ENCODE peak calls at places on chromosomes 13 and 19, in four cellular contexts. Q, K, C and F are unnamed samples.

GRCh38 chr19:2016041-2016807 is 710 bp upstream of the BTBD2 start:
- DNase-seq in Q (peak; percentile 89), K (peak; percentile 79), C (peak; percentile 81), F (no peak)

GRCh38 chr13:50892162-50892944 is 17.2 kb upstream of the RNASEH2B start:
- DNase-seq in Q (no peak), K (no peak), C (no peak), F (no peak)

GRCh38 chr13:59266478-59267063 is 897.2 kb downstream of the DIAPH3 start:
- DNase-seq in Q (no peak), K (no peak), C (no peak), F (no peak)

GRCh38 chr13:19838726-19839342 is 24.6 kb downstream of the ZMYM5 start:
- DNase-seq in Q (no peak), K (no peak), C (no peak), F (no peak)

GRCh38 chr13:50969691-50970090 is 60.1 kb downstream of the RNASEH2B start:
- DNase-seq in Q (no peak), K (no peak), C (no peak), F (no peak)

GRCh38 chr19:50255115-50255514 is 51.7 kb downstream of the MYH14 start:
- DNase-seq in Q (no peak), K (no peak), C (no peak), F (no peak)

GRCh38 chr13:79837741-79838450 is 356.9 kb downstream of the NDFIP2 start:
- DNase-seq in Q (no peak), K (no peak), C (no peak), F (no peak)

GRCh38 chr19:16366433-16367268 is 42.0 kb downstream of the KLF2 start:
- DNase-seq in Q (peak; percentile 65), K (peak; percentile 66), C (peak; percentile 44), F (no peak)

GRCh38 chr13:62320731-62321130 is 905.1 kb upstream of the PCDH20 start:
- DNase-seq in Q (no peak), K (no peak), C (no peak), F (no peak)

GRCh38 chr19:15998166-15998565 is 49.4 kb downstream of the OR10H4 start:
- DNase-seq in Q (no peak), K (no peak), C (no peak), F (no peak)

GRCh38 chr19:35757231-35757748 is 461 bp upstream of the HSPB6 start:
- DNase-seq in Q (peak; percentile 97), K (peak; percentile 91), C (peak; percentile 98), F (peak; percentile 32)

GRCh38 chr19:14174883-14175282 is 31.1 kb downstream of the ADGRL1 start:
- DNase-seq in Q (no peak), K (no peak), C (no peak), F (no peak)

GRCh38 chr19:40600086-40600917 is 867 bp upstream of the LTBP4 start:
- DNase-seq in Q (peak; percentile 64), K (no peak), C (peak; percentile 69), F (no peak)

GRCh38 chr13:113243847-113244246 is 34.4 kb downstream of the CUL4A start:
- DNase-seq in Q (no peak), K (no peak), C (no peak), F (no peak)

GRCh38 chr13:30898721-30899188 is 7.3 kb upstream of the MEDAG start:
- DNase-seq in Q (no peak), K (no peak), C (no peak), F (peak; percentile 23)

GRCh38 chr13:44410328-44410859 is 36.8 kb downstream of the SERP2 start:
- DNase-seq in Q (no peak), K (no peak), C (no peak), F (no peak)

GRCh38 chr13:97627566-97627965 is 193.6 kb downstream of the RAP2A start:
- DNase-seq in Q (peak; percentile 79), K (peak; percentile 54), C (no peak), F (no peak)

GRCh38 chr19:18122860-18123795 is 25.6 kb downstream of the MAST3 start:
- DNase-seq in Q (no peak), K (no peak), C (no peak), F (peak; percentile 46)

GRCh38 chr13:44243198-44243852 is 130.3 kb upstream of the SERP2 start:
- DNase-seq in Q (peak; percentile 67), K (no peak), C (no peak), F (peak; percentile 62)

GRCh38 chr19:7705387-7706187 is 3.7 kb upstream of the FCER2 start:
- DNase-seq in Q (peak; percentile 63), K (peak; percentile 21), C (no peak), F (no peak)

DNA sequence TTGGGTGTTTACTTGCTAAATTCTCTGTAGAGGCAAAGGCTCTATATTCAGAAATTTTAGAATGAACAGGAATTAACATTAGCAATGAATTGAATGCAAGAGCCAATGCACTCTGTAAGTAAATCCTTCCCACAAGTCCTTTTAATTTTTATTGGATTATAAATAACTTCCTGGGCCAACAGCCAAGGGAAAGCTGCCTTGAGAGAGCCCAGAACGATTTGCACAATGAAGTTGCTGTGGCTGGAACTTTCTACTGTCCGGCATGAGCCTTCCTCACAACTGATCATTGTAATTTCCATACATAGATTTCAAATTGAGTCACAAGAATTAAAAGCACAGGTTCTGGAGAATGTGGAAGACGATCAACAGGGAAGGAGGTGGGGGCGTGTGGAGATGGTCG is 110.5 kb downstream of the SOX1 start:
- DNase-seq in Q (no peak), K (no peak), C (no peak), F (no peak)
- TF ChIP-seq CTCF in Q (no peak), K (no peak), C (no peak), F (no peak)

GRCh38 chr19:31074751-31075150 is 274.5 kb downstream of the TSHZ3 start:
- DNase-seq in Q (no peak), K (no peak), C (no peak), F (no peak)
- TF ChIP-seq CTCF in Q (no peak), K (no peak), C (no peak), F (no peak)

GRCh38 chr19:53828531-53828930 is 4.4 kb upstream of the NLRP12 start:
- DNase-seq in Q (no peak), K (no peak), C (no peak), F (no peak)

GRCh38 chr19:53818756-53819155 is 5.4 kb downstream of the NLRP12 start:
- DNase-seq in Q (no peak), K (no peak), C (no peak), F (no peak)

GRCh38 chr19:53824134-53824611 is at the start of gene NLRP12:
- DNase-seq in Q (peak; percentile 49), K (no peak), C (no peak), F (no peak)

DNA sequence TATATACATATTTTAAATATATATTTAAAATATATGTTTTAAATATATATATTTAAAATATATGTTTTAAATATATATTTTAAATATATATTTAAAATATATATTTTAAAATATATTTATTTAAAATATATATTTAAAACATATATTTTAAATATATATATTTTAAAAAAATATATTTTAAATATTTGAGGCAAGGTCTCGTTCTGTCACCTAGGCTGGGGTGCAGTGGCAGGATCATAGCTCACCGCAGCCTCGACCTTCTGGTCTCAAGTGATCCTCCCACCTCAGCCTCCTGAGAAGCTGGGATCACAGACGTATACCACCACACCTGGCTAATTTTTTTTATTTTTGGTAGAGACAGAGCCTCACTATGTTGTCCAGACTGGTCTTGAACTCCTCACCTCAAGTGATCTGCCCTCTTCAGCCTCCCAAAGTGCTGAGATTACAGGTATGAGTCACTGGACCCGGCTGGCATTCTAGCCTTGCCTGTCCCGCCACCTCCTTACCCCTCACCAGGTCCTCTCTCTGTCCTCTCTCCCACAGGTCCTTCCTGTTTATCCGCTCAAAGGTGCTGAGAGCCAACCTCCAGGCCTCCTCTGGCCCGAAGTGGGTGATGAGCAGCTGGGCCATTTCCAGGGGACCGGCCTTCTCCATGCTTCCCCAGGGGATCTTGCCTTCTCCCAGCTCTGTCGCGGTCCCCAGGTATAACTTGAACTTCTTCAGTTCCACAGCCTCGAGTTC is 564 bp downstream of the NLRP12 start:
- DNase-seq in Q (no peak), K (no peak), C (no peak), F (no peak)
- TF ChIP-seq CTCF in Q (no peak), K (no peak), C (no peak), F (no peak)

GRCh38 chr19:43422689-43423066 is 8.0 kb downstream of the TEX101 start:
- DNase-seq in Q (no peak), K (no peak), C (no peak), F (no peak)

GRCh38 chr19:43422000-43422688 is 7.5 kb downstream of the TEX101 start:
- DNase-seq in Q (no peak), K (no peak), C (no peak), F (no peak)

GRCh38 chr19:43423779-43424178 is 9.1 kb downstream of the TEX101 start:
- DNase-seq in Q (no peak), K (no peak), C (no peak), F (no peak)

GRCh38 chr19:43429395-43429794 is 14.7 kb downstream of the TEX101 start:
- DNase-seq in Q (no peak), K (no peak), C (no peak), F (no peak)

DNA sequence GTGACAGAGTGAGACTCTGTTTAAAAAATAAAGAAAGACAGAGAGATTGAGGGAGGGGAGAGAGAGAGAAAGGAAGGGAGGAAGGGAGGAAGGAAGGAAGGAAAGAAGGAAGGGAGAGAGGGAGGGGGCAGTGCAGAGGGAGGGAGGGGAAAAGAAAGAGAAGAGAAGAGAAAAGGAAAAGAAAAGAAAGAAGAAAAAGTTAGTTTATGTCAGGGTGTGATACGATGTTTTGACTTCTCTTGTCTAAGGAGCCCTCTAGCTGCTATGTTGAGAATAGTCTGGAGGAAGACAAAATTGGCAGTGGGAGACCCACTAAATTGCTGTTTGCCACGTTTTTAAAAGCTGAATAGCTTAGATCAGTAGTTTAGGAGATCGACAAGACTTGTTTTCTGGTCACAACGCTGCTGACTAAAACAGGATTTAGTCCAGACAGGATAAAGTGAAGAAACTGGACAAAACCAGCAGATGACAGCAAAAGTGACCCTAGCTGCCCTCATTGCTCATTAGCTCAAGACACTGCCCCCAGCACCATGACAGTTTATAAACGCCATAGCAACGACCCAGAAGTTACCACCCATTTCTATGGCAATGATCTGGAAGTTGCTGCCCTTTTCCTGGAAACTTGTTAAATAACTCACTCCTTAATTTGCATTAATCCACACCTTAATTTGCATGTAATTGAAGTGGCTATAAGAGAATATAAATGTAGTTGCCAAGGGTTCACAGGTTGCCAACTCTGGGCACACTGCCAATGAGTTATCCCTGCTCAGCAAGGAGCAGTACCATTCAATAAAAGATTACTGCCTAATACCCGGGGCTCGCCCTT is 11.1 kb downstream of the TEX101 start:
- DNase-seq in Q (no peak), K (no peak), C (no peak), F (no peak)
- TF ChIP-seq CTCF in Q (no peak), K (no peak), C (no peak), F (no peak)

DNA sequence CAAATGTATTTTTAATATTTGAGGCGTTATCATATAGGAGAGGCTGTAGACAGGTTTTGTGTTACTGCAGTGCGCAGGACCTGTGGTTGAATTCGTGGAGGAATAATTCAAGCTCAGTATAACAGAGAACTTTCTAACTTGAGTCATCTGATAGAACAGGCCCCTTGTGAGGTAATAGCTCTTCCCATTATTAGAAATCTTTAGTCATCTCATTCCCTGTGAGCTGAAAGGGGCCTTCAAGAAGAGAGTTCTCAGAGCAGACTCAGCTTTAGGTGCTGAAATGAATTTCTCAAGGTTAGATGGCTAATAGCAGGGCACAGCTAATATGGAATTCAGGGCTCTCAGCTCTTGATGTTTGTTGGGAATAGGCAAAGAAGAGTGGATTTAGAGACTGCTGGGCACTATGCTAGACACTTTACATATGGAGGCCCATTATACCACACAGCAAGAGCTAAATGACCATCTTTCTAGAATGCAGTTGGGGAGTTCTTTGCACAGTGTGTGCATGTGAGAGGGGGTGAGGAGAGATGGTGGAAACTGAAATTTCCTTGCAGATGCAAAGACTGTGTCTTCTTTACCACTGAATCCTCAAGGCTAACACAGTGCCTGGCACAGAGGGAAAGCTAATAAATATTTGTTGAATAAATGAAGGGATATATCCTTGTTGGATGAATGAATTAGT is 89.5 kb downstream of the DGKH start:
- DNase-seq in Q (no peak), K (no peak), C (no peak), F (no peak)
- TF ChIP-seq CTCF in Q (no peak), K (no peak), C (no peak), F (no peak)

GRCh38 chr13:65926750-65927171 is 1303.4 kb downstream of the PCDH9 start:
- DNase-seq in Q (peak; percentile 28), K (no peak), C (peak; percentile 31), F (peak; percentile 15)
- TF ChIP-seq CTCF in Q (no peak), K (no peak), C (no peak), F (no peak)